ENCODE peak calls at places on chromosomes 3 and 15, in seven cellular contexts. R is lower lobe of right lung, B is mucosa of descending colon, W is PC-3, Z is ascending aorta, D is B cell, U is astrocyte of the spinal cord. G is an unnamed sample.

GRCh38 chr15:52054381-52054780 is 35.4 kb downstream of the MAPK6 start:
- DNase-seq in R (no peak), B (no peak), W (peak), Z (no peak), D (no peak), U (no peak), G (no peak)

GRCh38 chr3:38723569-38724391 is 74.3 kb upstream of the SCN5A start:
- DNase-seq in R (no peak), B (no peak), W (no peak), Z (no peak), D (no peak), U (no peak), G (no peak)

GRCh38 chr3:177431525-177432255 is 234.4 kb upstream of the TBL1XR1 start:
- DNase-seq in R (no peak), B (no peak), W (no peak), Z (no peak), D (no peak), U (no peak), G (no peak)

GRCh38 chr3:99396651-99397050 is 241.7 kb upstream of the COL8A1 start:
- DNase-seq in R (no peak), B (no peak), W (no peak), Z (no peak), D (no peak), U (no peak), G (no peak)

GRCh38 chr15:63899193-63899592 is 65.4 kb upstream of the HERC1 start:
- DNase-seq in R (peak), B (no peak), W (no peak), Z (no peak), D (no peak), U (no peak), G (no peak)

GRCh38 chr3:107032111-107032510 is 345.1 kb upstream of the CCDC54 start:
- DNase-seq in R (no peak), B (no peak), W (no peak), Z (no peak), D (no peak), U (no peak), G (no peak)

GRCh38 chr3:159733194-159733860 is 255.3 kb upstream of the IL12A start:
- DNase-seq in R (no peak), B (no peak), W (peak), Z (no peak), D (no peak), U (peak), G (no peak)

GRCh38 chr3:135014575-135014974 is 219.5 kb downstream of the EPHB1 start:
- DNase-seq in R (no peak), B (no peak), W (no peak), Z (peak), D (no peak), U (no peak), G (no peak)

GRCh38 chr3:51706021-51706485 is 815 bp upstream of the GRM2 start:
- DNase-seq in R (peak), B (no peak), W (no peak), Z (no peak), D (peak), U (no peak), G (peak)

GRCh38 chr3:32819581-32820348 is 2.0 kb downstream of the TRIM71 start:
- DNase-seq in R (peak), B (no peak), W (no peak), Z (no peak), D (no peak), U (no peak), G (no peak)

GRCh38 chr3:159763466-159764210 is 225.0 kb upstream of the IL12A start:
- DNase-seq in R (peak), B (peak), W (peak), Z (peak), D (no peak), U (peak), G (peak)

GRCh38 chr15:101490922-101491738 is 1.6 kb upstream of the PCSK6 start:
- DNase-seq in R (no peak), B (no peak), W (peak), Z (peak), D (no peak), U (no peak), G (no peak)

GRCh38 chr15:79898369-79898768 is 1.6 kb upstream of the MTHFS start:
- DNase-seq in R (no peak), B (no peak), W (no peak), Z (no peak), D (no peak), U (no peak), G (no peak)

GRCh38 chr15:79897701-79898113 is 893 bp upstream of the MTHFS start:
- DNase-seq in R (no peak), B (peak), W (no peak), Z (no peak), D (no peak), U (no peak), G (no peak)

GRCh38 chr15:79897380-79897678 is 515 bp upstream of the MTHFS start:
- DNase-seq in R (no peak), B (no peak), W (no peak), Z (no peak), D (no peak), U (peak), G (no peak)

GRCh38 chr15:79896131-79896633 is 632 bp downstream of the MTHFS start:
- DNase-seq in R (no peak), B (no peak), W (no peak), Z (no peak), D (no peak), U (no peak), G (no peak)

GRCh38 chr15:79896634-79897379 is at the start of gene MTHFS:
- DNase-seq in R (peak), B (peak), W (peak), Z (peak), D (peak), U (peak), G (peak)
- TF ChIP-seq CTCF in R (peak), B (no peak), W (peak), Z (peak), D (peak), U (peak), G (no peak)

GRCh38 chr3:10725846-10726245 is 90.2 kb upstream of the SLC6A11 start:
- DNase-seq in R (no peak), B (no peak), W (no peak), Z (peak), D (no peak), U (no peak), G (no peak)
- TF ChIP-seq CTCF in R (no peak), B (no peak), W (no peak), Z (no peak), D (no peak), U (no peak), G (no peak)

GRCh38 chr3:131530374-131530773 is 27.6 kb upstream of the MRPL3 start:
- DNase-seq in R (no peak), B (no peak), W (no peak), Z (no peak), D (no peak), U (no peak), G (no peak)

GRCh38 chr3:131532645-131533044 is 29.9 kb upstream of the MRPL3 start:
- DNase-seq in R (no peak), B (no peak), W (no peak), Z (no peak), D (no peak), U (no peak), G (no peak)

GRCh38 chr3:131530843-131531242 is 28.1 kb upstream of the MRPL3 start:
- DNase-seq in R (no peak), B (no peak), W (no peak), Z (no peak), D (no peak), U (no peak), G (no peak)

DNA sequence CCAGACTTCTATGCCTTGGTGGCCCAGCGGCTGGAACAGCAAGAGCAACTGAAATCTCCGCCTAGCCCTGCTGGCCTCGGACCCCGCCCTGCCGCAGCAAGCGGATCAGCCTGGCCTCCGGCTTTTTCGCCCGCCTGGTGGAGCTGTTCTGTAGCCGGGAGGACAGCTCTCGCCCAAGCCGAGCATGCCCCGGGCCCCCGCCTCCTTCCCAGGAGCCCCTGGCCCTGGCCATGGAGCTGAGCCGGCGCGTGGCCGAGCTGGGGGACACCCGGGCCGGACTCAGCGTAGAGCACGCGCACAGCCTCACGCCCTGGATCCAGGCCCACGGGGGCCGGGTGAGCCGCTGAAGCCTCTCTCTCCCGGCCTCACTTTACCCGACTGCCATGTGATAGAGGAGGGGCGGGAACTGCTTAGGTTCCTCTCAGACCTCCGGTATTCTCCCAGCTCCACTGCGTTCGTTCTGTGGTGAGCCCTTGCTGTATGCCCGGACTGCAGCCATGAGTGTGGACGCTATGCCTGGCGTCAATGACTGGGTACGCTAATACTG is 24.1 kb upstream of the MRPL3 start:
- DNase-seq in R (peak), B (peak), W (peak), Z (no peak), D (no peak), U (peak), G (no peak)
- TF ChIP-seq CTCF in R (no peak), B (no peak), W (peak), Z (no peak), D (no peak), U (peak), G (no peak)

GRCh38 chr15:72411544-72411943 is 13.4 kb downstream of the TMEM202 start:
- DNase-seq in R (no peak), B (no peak), W (no peak), Z (no peak), D (no peak), U (no peak), G (no peak)

GRCh38 chr15:72402726-72403125 is 4.6 kb downstream of the TMEM202 start:
- DNase-seq in R (no peak), B (no peak), W (no peak), Z (no peak), D (no peak), U (no peak), G (no peak)

GRCh38 chr15:72404356-72404755 is 6.3 kb downstream of the TMEM202 start:
- DNase-seq in R (no peak), B (no peak), W (no peak), Z (no peak), D (no peak), U (no peak), G (no peak)

GRCh38 chr15:72406936-72407335 is 8.8 kb downstream of the TMEM202 start:
- DNase-seq in R (no peak), B (no peak), W (no peak), Z (no peak), D (no peak), U (no peak), G (no peak)
- TF ChIP-seq CTCF in R (no peak), B (no peak), W (no peak), Z (no peak), D (no peak), U (no peak), G (no peak)

DNA sequence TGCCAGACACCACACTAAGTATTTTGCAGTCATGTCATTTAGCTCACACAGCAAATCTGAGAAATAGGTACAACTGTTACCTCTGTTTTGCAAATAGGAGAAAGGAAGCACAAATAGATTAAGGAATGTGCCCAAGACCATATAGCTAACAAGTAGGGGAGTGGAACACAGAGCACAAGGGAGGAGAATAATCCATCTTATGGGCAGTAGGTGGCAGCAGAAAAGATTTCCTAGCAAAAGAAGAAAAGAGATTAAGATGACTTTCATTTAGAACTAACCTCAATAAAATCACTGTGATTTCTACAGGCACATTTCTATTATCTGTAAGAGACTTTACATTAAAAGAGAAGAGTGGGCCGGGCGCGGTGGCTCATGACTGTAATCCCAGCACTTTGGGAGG is 49.1 kb downstream of the NR1I2 start:
- DNase-seq in R (no peak), B (no peak), W (peak), Z (no peak), D (no peak), U (no peak), G (no peak)
- TF ChIP-seq CTCF in R (no peak), B (no peak), W (peak), Z (no peak), D (no peak), U (peak), G (no peak)

G was measured in omental fat pad.